ENCODE peak calls at places on chromosome 22, in ten cellular contexts. I, A, G, U, J, K, R, T, X and L are unnamed samples.

GRCh38 chr22:32030508-32031247 is 12.4 kb upstream of the SLC5A1 start:
- DNase-seq in I (no peak), A (no peak), G (no peak), U (no peak), J (no peak), K (no peak), R (no peak), T (no peak), X (peak; percentile 57), L (no peak)

GRCh38 chr22:32920032-32920628 is 118.6 kb downstream of the TIMP3 start:
- DNase-seq in I (no peak), A (no peak), G (peak; percentile 85), U (no peak), J (no peak), K (no peak), R (no peak), T (peak; percentile 51), X (no peak), L (no peak)

GRCh38 chr22:50620861-50621490 is 7.0 kb downstream of the ARSA start:
- DNase-seq in I (peak; percentile 16), A (no peak), G (no peak), U (peak; percentile 91), J (no peak), K (no peak), R (no peak), T (no peak), X (peak; percentile 48), L (peak; percentile 77)

GRCh38 chr22:36419912-36420882 is 32.4 kb upstream of the MYH9 start:
- DNase-seq in I (no peak), A (no peak), G (no peak), U (no peak), J (no peak), K (no peak), R (no peak), T (no peak), X (no peak), L (no peak)

GRCh38 chr22:25898707-25899365 is 156.8 kb downstream of the MYO18B start:
- DNase-seq in I (no peak), A (peak; percentile 8), G (no peak), U (no peak), J (no peak), K (peak; percentile 64), R (peak; percentile 54), T (no peak), X (no peak), L (peak; percentile 7)

GRCh38 chr22:25404556-25404922 is 159.9 kb upstream of the GRK3 start:
- DNase-seq in I (no peak), A (no peak), G (no peak), U (no peak), J (no peak), K (peak; percentile 45), R (no peak), T (peak; percentile 69), X (no peak), L (no peak)

GRCh38 chr22:42313804-42314581 is 43.5 kb upstream of the TCF20 start:
- DNase-seq in I (peak; percentile 77), A (peak; percentile 75), G (no peak), U (peak; percentile 53), J (no peak), K (peak; percentile 91), R (peak; percentile 78), T (peak; percentile 77), X (peak; percentile 90), L (peak; percentile 89)

GRCh38 chr22:37898441-37899181 is 7.5 kb upstream of the MICALL1 start:
- DNase-seq in I (no peak), A (no peak), G (no peak), U (no peak), J (peak; percentile 71), K (no peak), R (peak; percentile 60), T (no peak), X (no peak), L (no peak)

GRCh38 chr22:18079706-18080230 is 2.0 kb downstream of the PEX26 start:
- DNase-seq in I (no peak), A (no peak), G (no peak), U (no peak), J (no peak), K (no peak), R (no peak), T (no peak), X (no peak), L (no peak)

GRCh38 chr22:22349455-22349836 is 104.9 kb downstream of the VPREB1 start:
- DNase-seq in I (no peak), A (no peak), G (no peak), U (no peak), J (no peak), K (no peak), R (no peak), T (no peak), X (no peak), L (no peak)

GRCh38 chr22:22345781-22346180 is 101.2 kb downstream of the VPREB1 start:
- DNase-seq in I (no peak), A (no peak), G (no peak), U (no peak), J (no peak), K (no peak), R (no peak), T (no peak), X (no peak), L (no peak)

GRCh38 chr22:22346401-22347107 is 102.0 kb downstream of the VPREB1 start:
- DNase-seq in I (no peak), A (no peak), G (no peak), U (no peak), J (no peak), K (no peak), R (no peak), T (no peak), X (no peak), L (no peak)

GRCh38 chr22:22348815-22349454 is 104.3 kb downstream of the VPREB1 start:
- DNase-seq in I (no peak), A (no peak), G (no peak), U (no peak), J (no peak), K (no peak), R (no peak), T (no peak), X (no peak), L (no peak)

DNA sequence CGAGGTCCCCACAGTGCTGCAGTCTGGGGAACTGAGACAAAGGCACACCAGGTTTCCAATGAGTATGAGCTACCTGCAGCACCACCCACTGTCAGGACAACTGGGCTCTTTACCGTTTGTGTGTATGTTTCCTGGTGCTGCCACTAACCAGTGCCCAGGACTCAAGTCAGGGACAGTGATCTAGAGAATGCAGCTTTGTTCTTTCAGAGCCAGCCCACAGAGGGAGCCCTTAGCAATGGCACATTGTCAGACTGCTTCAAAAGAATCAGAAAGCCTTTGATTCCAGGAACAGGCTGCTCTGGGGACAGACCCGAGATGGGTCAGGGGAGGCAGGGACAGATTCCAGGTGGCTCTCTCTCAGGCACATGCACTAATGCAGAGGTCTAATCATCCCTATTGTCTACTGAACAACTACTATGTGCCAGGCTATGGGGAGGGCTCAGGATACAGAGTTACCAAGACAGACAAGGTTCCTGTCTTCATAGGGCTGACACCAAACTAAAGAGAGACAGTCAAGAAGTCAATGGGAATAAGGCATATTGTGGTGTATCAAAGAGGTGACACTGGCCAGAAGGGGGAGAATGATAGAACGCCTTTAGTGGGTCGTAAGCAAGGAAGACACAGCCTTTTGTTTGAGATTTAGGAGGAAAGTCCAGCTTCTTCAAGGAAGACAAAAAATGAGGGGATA is 103.7 kb downstream of the VPREB1 start:
- DNase-seq in I (peak; percentile 12), A (peak; percentile 26), G (no peak), U (no peak), J (no peak), K (peak; percentile 75), R (peak; percentile 50), T (no peak), X (no peak), L (no peak)
- TF ChIP-seq CTCF in I (peak; percentile 35), A (peak; percentile 31), G (no peak), U (no peak), J (no peak), K (peak; percentile 53), R (peak; percentile 46), T (no peak), X (no peak), L (no peak)

DNA sequence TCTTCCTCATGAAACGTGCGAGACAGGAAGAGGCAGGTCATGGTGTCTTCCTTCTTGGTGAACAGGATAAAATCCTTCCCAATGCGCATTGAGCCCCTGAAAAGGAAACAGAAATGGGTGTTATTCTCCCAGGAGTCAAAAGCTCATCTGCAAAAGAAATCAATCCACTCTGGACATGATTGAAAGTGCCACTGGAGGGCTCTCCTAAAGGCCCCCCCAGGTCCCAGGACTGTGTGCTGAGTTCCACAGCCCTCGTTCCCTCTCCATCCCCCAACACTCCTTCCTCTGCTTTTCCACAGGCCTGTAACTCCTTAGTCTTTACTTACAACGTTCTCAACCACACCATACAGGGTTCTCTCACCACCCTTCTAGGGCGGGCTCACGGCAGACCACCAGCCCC is 22.2 kb downstream of the MORC2 start:
- DNase-seq in I (no peak), A (no peak), G (no peak), U (no peak), J (no peak), K (no peak), R (no peak), T (no peak), X (no peak), L (no peak)
- H3K36me3 ChIP-seq in I (peaks cover 16% of the 10 kb centered on the region), A (no peaks in the 10 kb centered on the region), G (no peaks in the 10 kb centered on the region), U (peaks cover 19% of the 10 kb centered on the region), J (peaks cover 96% of the 10 kb centered on the region), K (no peaks in the 10 kb centered on the region), R (peaks cover 58% of the 10 kb centered on the region), T (peaks cover 93% of the 10 kb centered on the region), X (no peaks in the 10 kb centered on the region), L (peaks cover 5% of the 10 kb centered on the region)

DNA sequence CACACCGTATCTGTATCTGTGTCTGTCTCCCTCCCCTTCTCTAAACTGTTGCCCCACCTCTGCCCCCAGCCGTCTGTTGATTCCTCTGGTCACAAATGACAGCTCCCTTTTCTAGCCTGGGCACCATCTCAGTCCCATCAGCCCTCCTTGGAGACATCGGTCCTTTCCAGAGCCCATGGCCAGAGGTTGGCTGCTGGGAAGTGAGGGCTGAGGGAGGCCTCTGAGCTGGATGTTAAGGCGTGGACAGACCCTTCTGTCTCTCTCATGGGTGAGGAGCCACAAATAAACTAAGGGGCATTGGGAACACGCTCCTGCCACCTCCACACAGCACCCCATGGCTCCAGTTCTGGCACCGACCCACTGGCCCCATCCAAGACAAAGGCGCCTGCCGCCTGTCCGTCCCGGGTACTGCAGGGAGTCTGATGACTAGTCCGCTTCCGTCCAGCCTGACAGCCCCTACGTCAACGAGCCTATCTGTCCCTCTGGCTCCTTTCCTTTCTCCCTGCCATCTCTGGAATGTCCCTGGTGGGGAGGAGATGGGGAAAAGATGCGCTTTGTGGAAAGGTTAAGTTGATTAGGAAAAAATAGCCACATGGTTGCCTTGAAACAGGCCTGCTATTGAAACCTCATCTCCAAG is 10.5 kb downstream of the PDGFB start:
- DNase-seq in I (no peak), A (no peak), G (peak; percentile 62), U (no peak), J (peak; percentile 57), K (peak; percentile 80), R (peak; percentile 59), T (no peak), X (no peak), L (no peak)
- H3K9me3 ChIP-seq in I (no peaks in the 10 kb centered on the region), A (no peaks in the 10 kb centered on the region), G (no peaks in the 10 kb centered on the region), U (no peaks in the 10 kb centered on the region), J (no peaks in the 10 kb centered on the region), K (no peaks in the 10 kb centered on the region), R (no peaks in the 10 kb centered on the region), T (no peaks in the 10 kb centered on the region), X (no peaks in the 10 kb centered on the region), L (no peaks in the 10 kb centered on the region)

DNA sequence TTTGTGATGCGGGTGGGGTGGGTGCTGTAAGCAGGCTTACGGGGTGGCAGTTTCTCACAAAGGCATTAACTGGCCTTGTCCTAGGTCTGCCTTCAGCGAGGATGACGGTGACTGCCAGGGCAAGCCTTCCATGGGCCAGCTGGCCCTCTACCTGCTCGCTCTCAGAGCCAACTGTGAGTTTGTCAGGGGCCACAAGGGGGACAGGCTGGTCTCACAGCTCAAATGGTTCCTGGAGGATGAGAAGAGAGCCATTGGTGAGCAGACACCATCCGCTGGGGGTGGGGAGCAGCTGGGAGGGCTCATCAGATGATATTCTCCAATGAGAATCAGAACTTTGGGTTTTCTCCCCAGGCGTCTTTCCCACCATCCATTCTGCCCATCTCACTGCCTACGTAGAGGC is 5.8 kb downstream of the TCN2 start:
- DNase-seq in I (no peak), A (no peak), G (no peak), U (no peak), J (no peak), K (no peak), R (no peak), T (no peak), X (no peak), L (no peak)
- TF ChIP-seq CTCF in I (no peak), A (no peak), G (no peak), U (no peak), J (no peak), K (no peak), R (peak; percentile 40), T (no peak), X (no peak), L (no peak)